ENCODE peak calls at places on chromosomes 6 and 20, in ten cellular contexts. One of them, this sample, is unnamed.

GRCh38 chr6:74605942-74606341 is 599.9 kb downstream of the COL12A1 start:
- DNase-seq in dorsolateral prefrontal cortex: no peak
- DNase-seq in astrocyte of the hippocampus: no peak
- DNase-seq in astrocyte of the spinal cord: no peak
- DNase-seq in T47D: no peak
- DNase-seq in NCI-H1092: no peak
- DNase-seq in NCI-H1105: no peak
- DNase-seq in GOT3: no peak
- DNase-seq in lung: no peak
- DNase-seq in COR-L47: no peak
- DNase-seq in this sample: no peak

GRCh38 chr6:142489722-142490610 is 188.2 kb downstream of the ADGRG6 start:
- DNase-seq in dorsolateral prefrontal cortex: no peak
- DNase-seq in astrocyte of the hippocampus: peak
- DNase-seq in astrocyte of the spinal cord: peak
- DNase-seq in T47D: no peak
- DNase-seq in NCI-H1092: no peak
- DNase-seq in NCI-H1105: no peak
- DNase-seq in GOT3: no peak
- DNase-seq in lung: no peak
- DNase-seq in COR-L47: no peak
- DNase-seq in this sample: no peak

GRCh38 chr6:167993831-167994230 is 3.6 kb upstream of the KIF25 start:
- DNase-seq in dorsolateral prefrontal cortex: no peak
- DNase-seq in astrocyte of the hippocampus: no peak
- DNase-seq in astrocyte of the spinal cord: no peak
- DNase-seq in T47D: no peak
- DNase-seq in NCI-H1092: no peak
- DNase-seq in NCI-H1105: no peak
- DNase-seq in GOT3: no peak
- DNase-seq in lung: no peak
- DNase-seq in COR-L47: no peak
- DNase-seq in this sample: no peak

GRCh38 chr20:25178563-25179438 is 16.7 kb upstream of the ENTPD6 start:
- DNase-seq in dorsolateral prefrontal cortex: no peak
- DNase-seq in astrocyte of the hippocampus: peak
- DNase-seq in astrocyte of the spinal cord: peak
- DNase-seq in T47D: peak
- DNase-seq in NCI-H1092: peak
- DNase-seq in NCI-H1105: peak
- DNase-seq in GOT3: peak
- DNase-seq in lung: peak
- DNase-seq in COR-L47: peak
- DNase-seq in this sample: peak

GRCh38 chr6:30769088-30769852 is 24.9 kb upstream of the IER3 start:
- DNase-seq in dorsolateral prefrontal cortex: no peak
- DNase-seq in astrocyte of the hippocampus: peak
- DNase-seq in astrocyte of the spinal cord: peak
- DNase-seq in T47D: no peak
- DNase-seq in NCI-H1092: no peak
- DNase-seq in NCI-H1105: no peak
- DNase-seq in GOT3: peak
- DNase-seq in lung: peak
- DNase-seq in COR-L47: no peak
- DNase-seq in this sample: no peak

GRCh38 chr6:30990422-30991086 is 7.0 kb downstream of the MUC21 start:
- DNase-seq in dorsolateral prefrontal cortex: no peak
- DNase-seq in astrocyte of the hippocampus: no peak
- DNase-seq in astrocyte of the spinal cord: no peak
- DNase-seq in T47D: no peak
- DNase-seq in NCI-H1092: no peak
- DNase-seq in NCI-H1105: no peak
- DNase-seq in GOT3: no peak
- DNase-seq in lung: no peak
- DNase-seq in COR-L47: no peak
- DNase-seq in this sample: no peak

GRCh38 chr6:33718713-33719112 is 7.2 kb upstream of the UQCC2 start:
- DNase-seq in dorsolateral prefrontal cortex: no peak
- DNase-seq in astrocyte of the hippocampus: no peak
- DNase-seq in astrocyte of the spinal cord: no peak
- DNase-seq in T47D: no peak
- DNase-seq in NCI-H1092: no peak
- DNase-seq in NCI-H1105: no peak
- DNase-seq in GOT3: no peak
- DNase-seq in lung: no peak
- DNase-seq in COR-L47: no peak
- DNase-seq in this sample: no peak

GRCh38 chr6:80640176-80640575 is 533.7 kb downstream of the BCKDHB start:
- DNase-seq in dorsolateral prefrontal cortex: no peak
- DNase-seq in astrocyte of the hippocampus: no peak
- DNase-seq in astrocyte of the spinal cord: no peak
- DNase-seq in T47D: no peak
- DNase-seq in NCI-H1092: no peak
- DNase-seq in NCI-H1105: no peak
- DNase-seq in GOT3: no peak
- DNase-seq in lung: no peak
- DNase-seq in COR-L47: no peak
- DNase-seq in this sample: no peak

GRCh38 chr6:34851361-34851760 is 36.5 kb downstream of the TAF11 start:
- DNase-seq in dorsolateral prefrontal cortex: no peak
- DNase-seq in astrocyte of the hippocampus: no peak
- DNase-seq in astrocyte of the spinal cord: no peak
- DNase-seq in T47D: no peak
- DNase-seq in NCI-H1092: no peak
- DNase-seq in NCI-H1105: no peak
- DNase-seq in GOT3: no peak
- DNase-seq in lung: no peak
- DNase-seq in COR-L47: no peak
- DNase-seq in this sample: no peak

This sample was measured in NCI-H748 treated with DMSO at 0.1 percent for 48 hours.